ENCODE peak calls at places on chromosomes 16 and 17, in seven cellular contexts. U is neuronal stem cell, R is IMR-90, X is mesendoderm, J is trophoblast cell, L is mesenchymal stem cell, I is H1. S is an unnamed sample.

GRCh38 chr17:41118721-41119120 is 548 bp upstream of the KRTAP4-11 start:
- DNase-seq in U (no peak), R (peak; percentile 38), X (no peak), J (no peak), L (no peak), I (no peak), S (no peak)

GRCh38 chr16:57536306-57537193 is at the start of gene CCDC102A:
- DNase-seq in U (no peak), R (no peak), X (peak; percentile 46), J (peak; percentile 25), L (no peak), I (peak; percentile 77), S (peak; percentile 57)

GRCh38 chr16:2935418-2935817 is 23.7 kb downstream of the FLYWCH1 start:
- DNase-seq in U (no peak), R (no peak), X (no peak), J (no peak), L (no peak), I (no peak), S (no peak)

GRCh38 chr17:49486012-49486641 is 9.0 kb upstream of the NGFR start:
- DNase-seq in U (peak; percentile 56), R (no peak), X (peak; percentile 98), J (no peak), L (no peak), I (peak; percentile 82), S (peak; percentile 99)

GRCh38 chr16:87874639-87875472 is 5.5 kb upstream of the SLC7A5 start:
- DNase-seq in U (no peak), R (no peak), X (peak; percentile 76), J (no peak), L (no peak), I (peak; percentile 69), S (peak; percentile 75)

GRCh38 chr17:67491009-67491677 is 114.1 kb downstream of the PITPNC1 start:
- DNase-seq in U (no peak), R (peak; percentile 98), X (no peak), J (peak; percentile 99), L (peak; percentile 100), I (peak; percentile 62), S (peak; percentile 76)

GRCh38 chr17:45262516-45263476 is 902 bp upstream of the SPATA32 start:
- DNase-seq in U (no peak), R (peak; percentile 73), X (no peak), J (peak; percentile 39), L (peak; percentile 26), I (peak; percentile 57), S (peak; percentile 36)

GRCh38 chr16:81697886-81698635 is 81.0 kb upstream of the PLCG2 start:
- DNase-seq in U (no peak), R (no peak), X (no peak), J (no peak), L (no peak), I (no peak), S (no peak)

GRCh38 chr16:81873843-81874752 is 95.0 kb downstream of the PLCG2 start:
- DNase-seq in U (peak; percentile 31), R (peak; percentile 24), X (peak; percentile 63), J (peak; percentile 62), L (peak; percentile 40), I (peak; percentile 80), S (peak; percentile 53)

DNA sequence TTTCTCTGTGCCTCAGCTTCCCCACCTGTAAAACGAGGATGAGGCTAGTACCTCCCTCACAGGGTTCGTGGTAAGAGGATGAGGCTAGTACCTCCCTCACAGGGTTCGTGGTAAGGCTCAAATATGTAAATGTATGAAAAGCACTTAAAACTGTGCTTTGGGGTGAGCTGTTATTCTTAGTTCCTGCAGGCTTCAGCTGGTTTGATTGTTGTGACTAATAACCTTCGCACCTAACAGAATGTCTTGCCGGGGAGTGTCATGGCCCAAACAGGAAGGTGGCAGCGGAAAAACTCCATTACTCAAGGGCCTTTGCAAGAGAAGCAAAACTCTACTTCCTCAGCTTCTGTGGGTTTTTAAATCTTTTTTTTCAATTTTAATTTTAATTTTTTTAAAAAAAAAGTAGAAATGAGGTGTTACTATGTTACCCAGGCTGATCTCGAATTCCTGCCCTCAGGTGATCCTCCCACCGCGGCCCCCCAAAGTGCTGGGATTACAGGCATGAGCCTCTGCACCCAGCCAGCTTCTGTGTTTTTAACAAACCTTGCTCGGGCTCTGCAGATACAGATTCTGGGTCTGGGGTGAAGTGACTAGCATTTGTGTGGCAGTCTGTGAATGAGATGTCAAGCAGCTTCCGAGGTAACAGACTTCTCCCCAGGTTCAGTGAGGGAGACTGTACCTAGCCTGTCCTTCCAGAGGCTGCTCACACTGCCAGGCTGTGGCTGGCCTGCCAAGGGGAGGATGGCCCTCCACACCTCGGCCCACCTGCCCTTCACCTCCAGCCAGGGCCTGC is 103.0 kb downstream of the RAB11FIP4 start:
- DNase-seq in U (no peak), R (no peak), X (peak; percentile 45), J (peak; percentile 66), L (no peak), I (no peak), S (no peak)
- H3K9ac ChIP-seq in U (peak overlapping the region; percentile 73), R (no peak overlapping the region), X (peak overlapping the region; percentile 24), J (no peak overlapping the region), L (no peak overlapping the region), I (no peak overlapping the region), S (no peak overlapping the region)

GRCh38 chr16:35687781-35688180 is 2228.4 kb downstream of the TP53TG3F start:
- DNase-seq in U (no peak), R (no peak), X (no peak), J (no peak), L (no peak), I (no peak), S (no peak)
- H4K8ac ChIP-seq in U (no peak overlapping the region), R (no peak overlapping the region), X (no peak overlapping the region), J (no peak overlapping the region), L (no peak overlapping the region), I (no peak overlapping the region), S (no peak overlapping the region)

DNA sequence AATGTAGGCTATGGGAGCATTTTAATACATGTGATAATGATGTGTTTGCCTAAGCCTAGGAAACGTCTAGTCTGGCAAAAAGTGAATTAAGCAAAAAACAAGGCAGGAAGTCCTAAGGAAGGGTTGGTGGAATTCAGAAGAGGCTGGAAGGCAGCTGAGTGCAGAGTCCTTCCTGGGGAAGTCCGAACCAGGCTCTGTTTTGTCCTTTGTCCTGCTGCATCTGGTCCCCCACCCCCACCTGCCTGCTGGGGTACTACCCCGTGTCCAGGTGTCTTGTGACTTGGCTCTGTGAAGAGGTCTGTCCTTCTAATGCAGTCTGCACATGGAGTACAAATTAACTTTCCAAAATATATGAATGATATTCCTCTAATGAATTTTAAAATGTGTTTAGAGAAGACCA is 1.6 kb upstream of the MYH10 start:
- DNase-seq in U (no peak), R (no peak), X (peak; percentile 46), J (no peak), L (no peak), I (peak; percentile 56), S (peak; percentile 71)
- H2AK5ac ChIP-seq in U (no peak overlapping the region), R (no peak overlapping the region), X (no peak overlapping the region), J (no peak overlapping the region), L (no peak overlapping the region), I (no peak overlapping the region), S (no peak overlapping the region)

DNA sequence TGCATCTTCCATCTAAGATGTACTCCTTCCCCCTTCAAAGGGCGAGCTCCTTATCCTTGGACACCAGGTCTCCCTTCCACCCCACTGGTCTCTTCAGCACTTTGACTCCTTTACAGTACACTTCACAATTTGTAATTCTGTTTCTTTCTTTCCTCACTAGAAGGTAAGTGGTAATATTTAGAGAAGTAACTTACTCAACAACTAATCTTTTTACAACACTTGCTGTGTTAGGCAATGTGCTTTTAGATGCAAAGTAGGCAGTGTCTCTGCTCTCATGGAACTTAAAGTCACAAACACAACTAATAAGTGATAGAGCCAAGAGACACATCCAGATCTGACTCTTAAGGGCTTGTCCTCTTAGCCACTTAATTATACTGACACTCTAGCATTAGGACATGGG is 6.4 kb downstream of the SIAH1 start:
- DNase-seq in U (no peak), R (no peak), X (no peak), J (no peak), L (peak; percentile 42), I (no peak), S (no peak)
- H3K9ac ChIP-seq in U (no peak overlapping the region), R (no peak overlapping the region), X (no peak overlapping the region), J (no peak overlapping the region), L (no peak overlapping the region), I (no peak overlapping the region), S (no peak overlapping the region)

DNA sequence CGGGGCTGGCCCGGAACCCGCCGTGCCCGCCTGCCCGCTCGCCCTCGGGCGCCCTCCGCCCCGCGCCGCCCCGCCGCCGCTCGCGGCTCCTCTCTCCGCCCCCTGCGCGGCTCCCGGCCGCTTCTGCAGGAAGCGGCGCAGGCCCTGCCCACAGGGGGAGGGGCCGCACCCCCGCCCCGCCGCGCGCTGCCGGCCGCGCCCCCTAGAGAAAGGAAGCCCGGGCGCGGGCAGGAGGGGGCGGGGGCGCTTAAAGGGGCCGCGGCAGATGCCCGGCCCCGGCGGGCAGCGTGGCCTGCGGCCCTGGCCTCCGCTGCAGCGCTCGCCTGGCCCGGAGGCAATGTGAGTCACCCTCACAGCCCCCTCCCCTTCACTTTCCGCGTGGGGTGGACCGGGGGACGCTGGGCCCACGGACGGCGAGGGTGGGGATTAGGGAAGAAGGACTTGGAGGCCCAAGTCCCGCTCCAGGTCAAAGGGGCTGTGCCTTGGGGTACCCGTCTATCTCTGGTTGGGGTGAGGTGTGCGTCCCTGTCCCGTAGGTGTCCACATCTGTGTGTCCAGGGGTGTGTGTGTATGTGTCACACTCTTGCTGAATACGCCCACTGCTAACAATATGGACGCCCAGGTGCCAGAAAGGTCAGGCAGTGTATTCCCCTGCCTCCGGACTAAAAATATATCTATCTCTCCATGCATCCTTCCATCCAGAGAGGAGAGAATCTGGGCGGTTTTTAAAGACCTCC is at the start of gene GIT1:
- DNase-seq in U (peak; percentile 87), R (peak; percentile 78), X (peak; percentile 91), J (peak; percentile 89), L (peak; percentile 81), I (peak; percentile 87), S (peak; percentile 87)
- H4K8ac ChIP-seq in U (no peak within 1 kb of the TSS), R (peak within 1 kb of the TSS; percentile 97), X (no peak within 1 kb of the TSS), J (peak within 1 kb of the TSS; percentile 89), L (peak within 1 kb of the TSS; percentile 98), I (peak within 1 kb of the TSS; percentile 28), S (no peak within 1 kb of the TSS)